ENCODE peak calls at places on chromosomes 4 and X, in nine cellular contexts. C is mesendoderm, V is DND-41, S is Karpas-422, G is endodermal cell, R is adipocyte, T is HCT116, P is GM12878, L is fibroblast of lung. W is an unnamed sample. For H3K36me3, the result is how much of the 10 kb centered on the place peaks cover.

GRCh38 chr4:159103406-159104131 is 690 bp downstream of the RAPGEF2 start:
- DNase-seq in C (peak), V (peak), S (peak), G (peak), R (peak), T (no peak), P (no peak), L (peak), W (peak)

GRCh38 chr4:79174855-79175254 is 151.0 kb downstream of the NAA11 start:
- DNase-seq in C (no peak), V (no peak), S (no peak), G (no peak), R (no peak), T (no peak), P (no peak), L (no peak), W (no peak)

GRCh38 chr4:20178902-20179576 is 72.7 kb upstream of the SLIT2 start:
- DNase-seq in C (no peak), V (no peak), S (no peak), G (peak), R (no peak), T (no peak), P (no peak), L (no peak), W (no peak)

GRCh38 chr4:19689511-19689910 is 562.2 kb upstream of the SLIT2 start:
- DNase-seq in C (peak), V (no peak), S (no peak), G (no peak), R (peak), T (no peak), P (no peak), L (peak), W (no peak)

GRCh38 chrX:10045327-10046000 is 78.3 kb downstream of the CLDN34 start:
- DNase-seq in C (no peak), V (no peak), S (no peak), G (no peak), R (no peak), T (no peak), P (no peak), L (no peak), W (no peak)

GRCh38 chr4:81351653-81352455 is 119.9 kb downstream of the RASGEF1B start:
- DNase-seq in C (peak), V (peak), S (peak), G (peak), R (peak), T (peak), P (peak), L (peak), W (peak)

GRCh38 chr4:102324725-102325124 is 20.6 kb downstream of the SLC39A8 start:
- DNase-seq in C (no peak), V (no peak), S (no peak), G (no peak), R (peak), T (no peak), P (no peak), L (no peak), W (peak)

GRCh38 chr4:181008164-181008563 is 1235.0 kb upstream of the TENM3 start:
- DNase-seq in C (no peak), V (no peak), S (no peak), G (no peak), R (peak), T (no peak), P (no peak), L (peak), W (no peak)

GRCh38 chr4:125013891-125014290 is 300.9 kb upstream of the FAT4 start:
- DNase-seq in C (peak), V (no peak), S (no peak), G (no peak), R (no peak), T (no peak), P (no peak), L (peak), W (no peak)

GRCh38 chr4:5757536-5757935 is 46.5 kb downstream of the EVC start:
- DNase-seq in C (no peak), V (no peak), S (no peak), G (no peak), R (no peak), T (no peak), P (no peak), L (no peak), W (no peak)

GRCh38 chrX:131843996-131844395 is 179.1 kb upstream of the STK26 start:
- DNase-seq in C (no peak), V (no peak), S (no peak), G (no peak), R (no peak), T (no peak), P (no peak), L (no peak), W (no peak)

GRCh38 chr4:88775529-88775928 is 77.9 kb upstream of the NAP1L5 start:
- DNase-seq in C (no peak), V (no peak), S (no peak), G (no peak), R (no peak), T (no peak), P (no peak), L (no peak), W (no peak)
- H3K9ac ChIP-seq in C (no peak), V (no peak), S (no peak), G (no peak), R (no peak), T (no peak), P (no peak), L (no peak), W (no peak)

DNA sequence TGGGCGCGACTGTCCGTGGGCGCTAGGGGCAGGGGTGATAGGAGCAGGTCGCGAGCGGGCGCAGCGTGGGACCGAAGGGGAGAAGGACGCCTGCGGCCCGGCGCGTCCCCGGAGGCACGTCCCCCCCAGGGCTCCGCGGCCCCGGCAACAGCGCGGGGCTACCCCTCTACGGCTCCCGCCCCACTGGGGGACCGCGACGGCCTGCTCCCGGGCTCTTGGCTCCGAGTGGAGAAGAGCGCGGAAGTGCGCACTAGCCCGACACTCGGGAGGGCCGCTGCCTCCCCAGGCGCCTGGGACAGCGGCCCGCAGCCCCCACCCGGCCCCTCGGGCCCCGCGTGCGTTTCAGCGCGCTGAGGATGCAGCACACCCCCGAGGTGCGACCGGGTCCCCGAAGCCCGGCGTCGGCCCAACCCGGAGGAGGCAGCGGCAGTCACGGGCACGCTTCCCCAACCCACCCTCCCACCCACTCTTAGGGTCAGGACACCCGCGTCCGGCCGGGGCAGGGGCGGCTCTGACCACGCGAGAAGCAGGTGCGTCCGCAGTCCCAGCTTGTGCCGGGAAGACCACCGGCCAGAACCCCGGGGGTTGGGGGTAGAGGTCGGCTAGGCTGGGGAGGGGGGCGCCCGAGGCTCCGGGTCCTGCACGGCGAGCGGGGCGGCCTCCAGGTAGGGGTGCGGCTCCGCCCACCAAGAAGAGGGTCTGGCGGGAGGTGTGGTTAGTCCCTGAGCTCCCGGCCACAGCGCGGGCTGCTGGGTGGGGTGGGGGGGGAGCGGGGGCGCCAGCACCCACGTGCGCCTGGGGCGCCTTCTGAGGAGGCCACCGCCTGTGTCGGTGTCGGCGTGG is 18.5 kb upstream of the NAT8L start:
- DNase-seq in C (no peak), V (no peak), S (no peak), G (peak), R (no peak), T (no peak), P (no peak), L (no peak), W (peak)
- H3K4me3 ChIP-seq in C (no peak), V (no peak), S (no peak), G (peak), R (no peak), T (peak), P (peak), L (no peak), W (peak)

GRCh38 chrX:24293412-24293811 is 20.5 kb downstream of the SUPT20HL2 start:
- DNase-seq in C (no peak), V (no peak), S (no peak), G (no peak), R (no peak), T (no peak), P (no peak), L (no peak), W (no peak)
- H3K36me3 ChIP-seq in C (under half), V (under half), S (under half), G (under half), R (under half), T (under half), P (under half), L (under half), W (under half)

GRCh38 chr4:25158817-25159216 is 1.4 kb downstream of the SEPSECS start:
- DNase-seq in C (no peak), V (no peak), S (no peak), G (no peak), R (no peak), T (no peak), P (no peak), L (no peak), W (no peak)

GRCh38 chr4:25155957-25156356 is 4.3 kb downstream of the SEPSECS start:
- DNase-seq in C (no peak), V (no peak), S (peak), G (no peak), R (no peak), T (no peak), P (no peak), L (no peak), W (no peak)

GRCh38 chr4:25157071-25157470 is 3.2 kb downstream of the SEPSECS start:
- DNase-seq in C (no peak), V (no peak), S (no peak), G (no peak), R (no peak), T (no peak), P (no peak), L (no peak), W (no peak)

GRCh38 chr4:25159837-25160713 is at the start of gene SEPSECS:
- DNase-seq in C (peak), V (peak), S (peak), G (peak), R (peak), T (peak), P (peak), L (peak), W (peak)

DNA sequence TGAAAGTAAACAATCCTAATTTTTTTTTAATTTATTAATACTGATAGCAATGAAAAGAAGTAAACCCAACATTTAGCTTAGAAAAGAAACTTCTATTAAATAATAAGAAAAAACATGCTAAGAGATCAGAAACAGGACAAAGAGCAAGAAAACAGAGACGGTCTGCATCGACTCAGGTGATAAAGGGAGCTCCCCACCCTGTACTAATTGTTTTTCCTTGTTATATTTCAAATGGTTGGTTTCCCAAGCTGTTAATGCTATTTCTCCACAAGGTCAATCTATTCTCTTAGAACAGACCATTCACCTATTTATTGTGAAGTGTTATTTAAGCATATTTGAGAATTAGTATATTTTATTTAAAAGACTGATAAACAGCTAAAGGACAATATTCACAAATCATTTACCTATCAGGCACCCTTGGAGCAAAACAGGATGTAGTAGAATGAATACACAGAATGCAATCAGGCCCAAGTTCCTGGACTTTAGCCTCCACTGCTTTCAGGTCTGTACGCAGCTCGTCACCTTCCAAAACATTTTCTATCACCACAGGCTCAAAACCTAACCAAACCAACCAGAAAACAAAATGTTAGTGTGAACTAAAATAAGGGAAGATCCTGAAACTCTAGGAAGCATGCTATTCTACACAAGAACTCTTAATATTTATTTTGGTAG is 5.5 kb downstream of the SEPSECS start:
- DNase-seq in C (no peak), V (no peak), S (no peak), G (no peak), R (no peak), T (no peak), P (no peak), L (no peak), W (no peak)
- H3K9ac ChIP-seq in C (no peak), V (no peak), S (no peak), G (no peak), R (no peak), T (no peak), P (no peak), L (no peak), W (no peak)